ENCODE peak calls at places on chromosomes 13 and 19, in ten cellular contexts. Y, M, P, I, H, O, A, G, S and C are unnamed samples.

GRCh38 chr13:90943961-90944360 is 403.5 kb upstream of the MIR17HG start:
- DNase-seq in Y (no peak), M (no peak), P (no peak), I (no peak), H (no peak), O (no peak), A (no peak), G (no peak), S (no peak), C (no peak)

GRCh38 chr13:61013782-61014181 is 401.9 kb downstream of the PCDH20 start:
- DNase-seq in Y (no peak), M (no peak), P (no peak), I (no peak), H (no peak), O (no peak), A (no peak), G (no peak), S (no peak), C (no peak)

GRCh38 chr19:16435238-16435911 is 36.4 kb downstream of the EPS15L1 start:
- DNase-seq in Y (no peak), M (no peak), P (peak), I (no peak), H (no peak), O (no peak), A (peak), G (peak), S (no peak), C (no peak)

GRCh38 chr19:47275866-47276461 is 1.3 kb downstream of the INAFM1 start:
- DNase-seq in Y (no peak), M (no peak), P (peak), I (no peak), H (no peak), O (no peak), A (no peak), G (no peak), S (no peak), C (no peak)

GRCh38 chr19:7280940-7281666 is 13.1 kb downstream of the INSR start:
- DNase-seq in Y (no peak), M (no peak), P (no peak), I (no peak), H (no peak), O (no peak), A (no peak), G (no peak), S (no peak), C (no peak)

GRCh38 chr19:5718579-5719273 is 1.2 kb downstream of the LONP1 start:
- DNase-seq in Y (no peak), M (peak), P (no peak), I (no peak), H (no peak), O (no peak), A (peak), G (peak), S (peak), C (peak)

GRCh38 chr13:37701972-37702371 is 103.4 kb upstream of the POSTN start:
- DNase-seq in Y (no peak), M (no peak), P (no peak), I (no peak), H (no peak), O (no peak), A (peak), G (peak), S (no peak), C (no peak)

GRCh38 chr13:50365683-50366391 is 350.6 kb downstream of the KCNRG start:
- DNase-seq in Y (no peak), M (no peak), P (no peak), I (peak), H (no peak), O (peak), A (peak), G (peak), S (peak), C (no peak)

GRCh38 chr13:67328895-67329294 is 98.8 kb upstream of the PCDH9 start:
- DNase-seq in Y (no peak), M (no peak), P (no peak), I (no peak), H (no peak), O (no peak), A (no peak), G (no peak), S (no peak), C (no peak)

GRCh38 chr19:55640577-55641375 is at the start of gene ZNF580:
- DNase-seq in Y (peak), M (peak), P (peak), I (peak), H (peak), O (peak), A (peak), G (peak), S (peak), C (peak)

GRCh38 chr19:57803594-57804325 is 11.0 kb downstream of the ZNF552 start:
- DNase-seq in Y (peak), M (no peak), P (no peak), I (no peak), H (no peak), O (peak), A (peak), G (peak), S (no peak), C (no peak)

GRCh38 chr19:45152504-45153338 is 8.1 kb downstream of the NKPD1 start:
- DNase-seq in Y (no peak), M (no peak), P (peak), I (peak), H (peak), O (peak), A (no peak), G (no peak), S (peak), C (no peak)

GRCh38 chr19:42427313-42427712 is at the start of gene LIPE:
- DNase-seq in Y (no peak), M (no peak), P (no peak), I (no peak), H (no peak), O (no peak), A (no peak), G (no peak), S (no peak), C (no peak)

GRCh38 chr13:19586904-19587634 is 25.7 kb upstream of the TPTE2 start:
- DNase-seq in Y (peak), M (peak), P (peak), I (no peak), H (peak), O (no peak), A (no peak), G (no peak), S (peak), C (peak)

GRCh38 chr13:22836475-22836874 is 344.3 kb upstream of the SGCG start:
- DNase-seq in Y (no peak), M (no peak), P (no peak), I (no peak), H (no peak), O (no peak), A (no peak), G (no peak), S (no peak), C (no peak)

GRCh38 chr19:45396389-45397260 is 8.2 kb downstream of the PPP1R13L start:
- DNase-seq in Y (no peak), M (no peak), P (no peak), I (no peak), H (no peak), O (no peak), A (no peak), G (no peak), S (no peak), C (no peak)

GRCh38 chr13:29384466-29384865 is 211.0 kb downstream of the SLC7A1 start:
- DNase-seq in Y (no peak), M (peak), P (no peak), I (no peak), H (no peak), O (no peak), A (no peak), G (no peak), S (no peak), C (no peak)

GRCh38 chr19:2567580-2567979 is 91.7 kb downstream of the GADD45B start:
- DNase-seq in Y (peak), M (no peak), P (peak), I (no peak), H (no peak), O (no peak), A (no peak), G (no peak), S (no peak), C (peak)

GRCh38 chr19:55257461-55258411 is 1.1 kb downstream of the PPP6R1 start:
- DNase-seq in Y (no peak), M (peak), P (no peak), I (peak), H (no peak), O (no peak), A (no peak), G (peak), S (peak), C (no peak)

GRCh38 chr19:4534836-4535658 is at the start of gene PLIN5:
- DNase-seq in Y (no peak), M (no peak), P (no peak), I (peak), H (peak), O (peak), A (no peak), G (no peak), S (no peak), C (no peak)

GRCh38 chr13:33349314-33349995 is 63.9 kb upstream of the STARD13 start:
- DNase-seq in Y (no peak), M (no peak), P (peak), I (no peak), H (no peak), O (no peak), A (no peak), G (no peak), S (no peak), C (no peak)

GRCh38 chr13:36847541-36848045 is 28.6 kb downstream of the RFXAP start:
- DNase-seq in Y (no peak), M (no peak), P (no peak), I (no peak), H (no peak), O (no peak), A (no peak), G (no peak), S (no peak), C (no peak)

GRCh38 chr13:66365101-66365500 is 865.0 kb downstream of the PCDH9 start:
- DNase-seq in Y (no peak), M (no peak), P (no peak), I (no peak), H (no peak), O (no peak), A (no peak), G (no peak), S (no peak), C (no peak)

GRCh38 chr13:112688560-112689497 is 1.0 kb upstream of the ATP11A start:
- DNase-seq in Y (no peak), M (peak), P (no peak), I (no peak), H (no peak), O (no peak), A (no peak), G (no peak), S (peak), C (no peak)

GRCh38 chr13:24683833-24684599 is 3.8 kb downstream of the ATP12A start:
- DNase-seq in Y (peak), M (peak), P (no peak), I (peak), H (peak), O (peak), A (peak), G (peak), S (peak), C (peak)

GRCh38 chr19:47280183-47280797 is 5.6 kb downstream of the INAFM1 start:
- DNase-seq in Y (no peak), M (peak), P (no peak), I (no peak), H (peak), O (no peak), A (no peak), G (no peak), S (peak), C (no peak)